ENCODE peak calls at places on chromosomes 2 and 18, in seven cellular contexts. Z is PC-3; B is colonic mucosa; T is effector memory CD4-positive, alpha-beta T cell; V is SW480; I is globus pallidus; Y is hippocampal formation. X is an unnamed sample.

GRCh38 chr2:168156661-168157060 is 90.7 kb downstream of the STK39 start:
- DNase-seq in Z (peak), B (peak), T (no peak), V (no peak), I (no peak), Y (no peak), X (no peak)

GRCh38 chr2:100891911-100892642 is 72.1 kb downstream of the NPAS2 start:
- DNase-seq in Z (peak), B (no peak), T (no peak), V (peak), I (no peak), Y (no peak), X (no peak)

GRCh38 chr2:126856403-126856802 is 42.3 kb upstream of the TEX51 start:
- DNase-seq in Z (no peak), B (no peak), T (no peak), V (no peak), I (no peak), Y (no peak), X (no peak)

GRCh38 chr2:106053116-106053515 is 141.0 kb downstream of the UXS1 start:
- DNase-seq in Z (peak), B (no peak), T (no peak), V (peak), I (no peak), Y (no peak), X (no peak)

GRCh38 chr2:235939471-235939870 is 228.7 kb downstream of the GBX2 start:
- DNase-seq in Z (no peak), B (no peak), T (no peak), V (no peak), I (no peak), Y (no peak), X (no peak)

GRCh38 chr2:233354971-233355574 is 779 bp downstream of the DGKD start:
- DNase-seq in Z (peak), B (peak), T (no peak), V (peak), I (no peak), Y (no peak), X (peak)

GRCh38 chr2:187117483-187117882 is 268.5 kb upstream of the ZSWIM2 start:
- DNase-seq in Z (no peak), B (no peak), T (no peak), V (no peak), I (no peak), Y (no peak), X (peak)

GRCh38 chr2:178943745-178944144 is 106.2 kb downstream of the CCDC141 start:
- DNase-seq in Z (peak), B (no peak), T (no peak), V (no peak), I (no peak), Y (no peak), X (no peak)

GRCh38 chr2:174617713-174618112 is 20.1 kb upstream of the WIPF1 start:
- DNase-seq in Z (peak), B (no peak), T (no peak), V (peak), I (no peak), Y (no peak), X (no peak)

GRCh38 chr2:200618590-200619021 is 32.8 kb downstream of the AOX1 start:
- DNase-seq in Z (peak), B (no peak), T (no peak), V (peak), I (peak), Y (peak), X (no peak)

GRCh38 chr2:142535311-142535710 is 342.2 kb upstream of the KYNU start:
- DNase-seq in Z (no peak), B (no peak), T (no peak), V (no peak), I (no peak), Y (no peak), X (no peak)

GRCh38 chr2:112724611-112725525 is 4.0 kb downstream of the NT5DC4 start:
- DNase-seq in Z (peak), B (no peak), T (no peak), V (peak), I (no peak), Y (no peak), X (peak)

GRCh38 chr2:106843910-106844250 is 42.1 kb downstream of the ST6GAL2 start:
- DNase-seq in Z (no peak), B (no peak), T (no peak), V (no peak), I (no peak), Y (no peak), X (no peak)

GRCh38 chr2:19739256-19739655 is 162.5 kb downstream of the TTC32 start:
- DNase-seq in Z (no peak), B (no peak), T (no peak), V (no peak), I (no peak), Y (no peak), X (no peak)

GRCh38 chr2:190277234-190278112 is 42.2 kb downstream of the HIBCH start:
- DNase-seq in Z (peak), B (no peak), T (no peak), V (peak), I (peak), Y (peak), X (peak)

GRCh38 chr18:63365909-63366269 is 1.1 kb downstream of the KDSR start:
- DNase-seq in Z (peak), B (no peak), T (no peak), V (no peak), I (peak), Y (no peak), X (no peak)

GRCh38 chr18:56748698-56749268 is 97.6 kb downstream of the WDR7 start:
- DNase-seq in Z (peak), B (no peak), T (no peak), V (peak), I (peak), Y (peak), X (peak)

GRCh38 chr18:51425475-51425874 is 228.0 kb upstream of the MEX3C start:
- DNase-seq in Z (no peak), B (no peak), T (no peak), V (no peak), I (no peak), Y (no peak), X (no peak)

GRCh38 chr2:215767625-215768024 is 245.7 kb downstream of the MREG start:
- DNase-seq in Z (no peak), B (no peak), T (no peak), V (no peak), I (no peak), Y (no peak), X (no peak)

GRCh38 chr2:232843860-232844259 is 26.2 kb upstream of the SNORC start:
- DNase-seq in Z (peak), B (no peak), T (no peak), V (no peak), I (no peak), Y (peak), X (no peak)

GRCh38 chr2:8847400-8847799 is 10.0 kb upstream of the KIDINS220 start:
- DNase-seq in Z (peak), B (no peak), T (no peak), V (no peak), I (no peak), Y (no peak), X (no peak)

X was measured in cerebellar cortex.